ENCODE peak calls at places on chromosome 20, in five cellular contexts. E is Right ventricle myocardium superior, O is lung, R is dorsolateral prefrontal cortex, I is adrenal gland. B is an unnamed sample.

GRCh38 chr20:21372016-21372415 is 25.3 kb downstream of the NKX2-4 start:
- DNase-seq in E (no peak), O (no peak), R (no peak), I (no peak), B (no peak)

GRCh38 chr20:32761417-32761830 is 761 bp upstream of the DNMT3B start:
- DNase-seq in E (no peak), O (no peak), R (no peak), I (no peak), B (no peak)

GRCh38 chr20:55456316-55456940 is 548.9 kb downstream of the CBLN4 start:
- DNase-seq in E (no peak), O (no peak), R (no peak), I (no peak), B (no peak)

GRCh38 chr20:54020348-54020747 is 50.0 kb downstream of the BCAS1 start:
- DNase-seq in E (no peak), O (no peak), R (no peak), I (no peak), B (no peak)

GRCh38 chr20:41367956-41368355 is 1.3 kb upstream of the EMILIN3 start:
- DNase-seq in E (no peak), O (no peak), R (no peak), I (no peak), B (no peak)

GRCh38 chr20:31747640-31748039 is 8.6 kb downstream of the TPX2 start:
- DNase-seq in E (no peak), O (no peak), R (no peak), I (no peak), B (no peak)

GRCh38 chr20:44728835-44729342 is 13.7 kb downstream of the CCN5 start:
- DNase-seq in E (peak), O (peak), R (no peak), I (peak), B (peak)

GRCh38 chr20:58585753-58586540 is 65.1 kb upstream of the STX16 start:
- DNase-seq in E (no peak), O (no peak), R (peak), I (no peak), B (no peak)

GRCh38 chr20:63080811-63081210 is 74.0 kb upstream of the BHLHE23 start:
- DNase-seq in E (no peak), O (no peak), R (no peak), I (no peak), B (no peak)

GRCh38 chr20:51462566-51463276 is 79.8 kb downstream of the NFATC2 start:
- DNase-seq in E (peak), O (peak), R (peak), I (peak), B (no peak)

GRCh38 chr20:46324960-46325703 is 16.8 kb upstream of the CDH22 start:
- DNase-seq in E (no peak), O (no peak), R (no peak), I (peak), B (peak)

GRCh38 chr20:1286267-1287036 is 20.4 kb downstream of the SNPH start:
- DNase-seq in E (no peak), O (no peak), R (no peak), I (no peak), B (no peak)

GRCh38 chr20:58649288-58650180 is 1.5 kb upstream of the STX16 start:
- DNase-seq in E (peak), O (no peak), R (no peak), I (peak), B (peak)

GRCh38 chr20:23246682-23247664 is 103.6 kb upstream of the NXT1 start:
- DNase-seq in E (peak), O (no peak), R (no peak), I (peak), B (no peak)

GRCh38 chr20:49187330-49188100 is 619 bp downstream of the STAU1 start:
- DNase-seq in E (peak), O (peak), R (no peak), I (peak), B (peak)

GRCh38 chr20:38633577-38634093 is 32.0 kb downstream of the ARHGAP40 start:
- DNase-seq in E (peak), O (peak), R (peak), I (peak), B (peak)

GRCh38 chr20:699811-700338 is 24.3 kb upstream of the SCRT2 start:
- DNase-seq in E (peak), O (no peak), R (peak), I (peak), B (no peak)

GRCh38 chr20:47666304-47666703 is 119.0 kb downstream of the SULF2 start:
- DNase-seq in E (no peak), O (no peak), R (no peak), I (peak), B (no peak)

GRCh38 chr20:25399038-25399430 is 8.4 kb upstream of the ABHD12 start:
- DNase-seq in E (no peak), O (peak), R (no peak), I (peak), B (peak)

B was measured in DMS53.